ENCODE peak calls at places on chromosomes 3 and 15, in four cellular contexts. V, P, S and W are unnamed samples.

GRCh38 chr3:197801801-197802504 is 10.9 kb downstream of the LRCH3 start:
- DNase-seq in V (no peak), P (no peak), S (no peak), W (no peak)

GRCh38 chr15:92617197-92618037 is 38.2 kb downstream of the FAM174B start:
- DNase-seq in V (peak), P (no peak), S (no peak), W (no peak)

GRCh38 chr3:147409143-147410121 is at the start of gene ZIC1:
- DNase-seq in V (no peak), P (no peak), S (no peak), W (no peak)

GRCh38 chr3:76044601-76045600 is 259.6 kb upstream of the ZNF717 start:
- DNase-seq in V (no peak), P (no peak), S (no peak), W (no peak)

GRCh38 chr15:64334530-64334929 is 21.4 kb downstream of the CSNK1G1 start:
- DNase-seq in V (no peak), P (no peak), S (peak), W (no peak)

GRCh38 chr15:90598053-90598577 is 68.4 kb downstream of the CRTC3 start:
- DNase-seq in V (peak), P (no peak), S (no peak), W (no peak)

GRCh38 chr3:31785734-31786133 is 195.3 kb downstream of the OSBPL10 start:
- DNase-seq in V (no peak), P (no peak), S (no peak), W (no peak)

GRCh38 chr3:101828289-101828688 is 21.0 kb upstream of the NFKBIZ start:
- DNase-seq in V (no peak), P (no peak), S (no peak), W (no peak)

GRCh38 chr15:49282366-49282765 is 112.3 kb downstream of the GALK2 start:
- DNase-seq in V (no peak), P (no peak), S (no peak), W (no peak)

GRCh38 chr3:196666001-196666867 is 26.7 kb downstream of the NRROS start:
- DNase-seq in V (peak), P (no peak), S (no peak), W (no peak)

GRCh38 chr15:47185222-47185800 is 532.0 kb upstream of the SEMA6D start:
- DNase-seq in V (no peak), P (no peak), S (no peak), W (no peak)

GRCh38 chr15:91281991-91282390 is 181.9 kb downstream of the SV2B start:
- DNase-seq in V (no peak), P (no peak), S (no peak), W (no peak)

GRCh38 chr3:57951106-57951882 is 56.9 kb upstream of the FLNB start:
- DNase-seq in V (peak), P (no peak), S (no peak), W (peak)

GRCh38 chr15:74988007-74988800 is 7.2 kb upstream of the SCAMP5 start:
- DNase-seq in V (peak), P (peak), S (no peak), W (peak)

GRCh38 chr3:176068750-176069149 is 1128.5 kb downstream of the TBL1XR1 start:
- DNase-seq in V (no peak), P (no peak), S (no peak), W (no peak)

GRCh38 chr15:64521726-64522164 is 61.4 kb downstream of the ZNF609 start:
- DNase-seq in V (peak), P (no peak), S (no peak), W (peak)

GRCh38 chr15:93235926-93236781 is 147.1 kb upstream of the RGMA start:
- DNase-seq in V (no peak), P (no peak), S (no peak), W (no peak)

GRCh38 chr15:71747128-71748083 is 62.9 kb upstream of the NR2E3 start:
- DNase-seq in V (peak), P (no peak), S (no peak), W (peak)